ENCODE peak calls at places on chromosomes 11 and 22, in four cellular contexts. One of them, this sample, is unnamed.

GRCh38 chr11:124899376-124900145 is 1.9 kb upstream of the ROBO4 start:
- DNase-seq in heart left ventricle: no peak
- DNase-seq in colonic mucosa: no peak
- DNase-seq in RCC 7860: peak
- DNase-seq in this sample: no peak

GRCh38 chr11:78573271-78574035 is 1.2 kb downstream of the NARS2 start:
- DNase-seq in heart left ventricle: no peak
- DNase-seq in colonic mucosa: no peak
- DNase-seq in RCC 7860: no peak
- DNase-seq in this sample: no peak

GRCh38 chr22:42655693-42656092 is 6.5 kb upstream of the CYB5R3 start:
- DNase-seq in RCC 7860: no peak
- DNase-seq in heart left ventricle: no peak
- DNase-seq in colonic mucosa: no peak
- DNase-seq in this sample: no peak

GRCh38 chr22:46813816-46814597 is 51.6 kb downstream of the TBC1D22A start:
- DNase-seq in colonic mucosa: no peak
- DNase-seq in heart left ventricle: no peak
- DNase-seq in RCC 7860: peak
- DNase-seq in this sample: no peak

GRCh38 chr11:68340784-68341556 is 28.6 kb downstream of the LRP5 start:
- DNase-seq in heart left ventricle: no peak
- DNase-seq in RCC 7860: no peak
- DNase-seq in colonic mucosa: no peak
- DNase-seq in this sample: no peak

GRCh38 chr11:110125632-110126031 is 32.4 kb downstream of the ZC3H12C start:
- DNase-seq in heart left ventricle: no peak
- DNase-seq in RCC 7860: peak
- DNase-seq in colonic mucosa: no peak
- DNase-seq in this sample: peak

GRCh38 chr11:60970369-60970774 is 1.1 kb upstream of the CD6 start:
- DNase-seq in RCC 7860: no peak
- DNase-seq in colonic mucosa: peak
- DNase-seq in heart left ventricle: peak
- DNase-seq in this sample: peak

GRCh38 chr22:41320416-41321240 is 19.3 kb downstream of the ZC3H7B start:
- DNase-seq in RCC 7860: no peak
- DNase-seq in heart left ventricle: no peak
- DNase-seq in colonic mucosa: no peak
- DNase-seq in this sample: no peak

GRCh38 chr22:48316245-48316875 is 1511.3 kb downstream of the BRD1 start:
- DNase-seq in heart left ventricle: no peak
- DNase-seq in colonic mucosa: no peak
- DNase-seq in RCC 7860: no peak
- DNase-seq in this sample: no peak

GRCh38 chr11:73414977-73415492 is 38.8 kb downstream of the RELT start:
- DNase-seq in RCC 7860: no peak
- DNase-seq in heart left ventricle: no peak
- DNase-seq in colonic mucosa: no peak
- DNase-seq in this sample: no peak

GRCh38 chr11:65311197-65311631 is 3.5 kb upstream of the CDC42EP2 start:
- DNase-seq in RCC 7860: no peak
- DNase-seq in colonic mucosa: no peak
- DNase-seq in heart left ventricle: no peak
- DNase-seq in this sample: no peak

GRCh38 chr22:23142546-23143105 is 836 bp upstream of the RSPH14 start:
- DNase-seq in heart left ventricle: no peak
- DNase-seq in colonic mucosa: no peak
- DNase-seq in RCC 7860: no peak
- DNase-seq in this sample: no peak

GRCh38 chr11:122796128-122796717 is 42.1 kb upstream of the CRTAM start:
- DNase-seq in RCC 7860: peak
- DNase-seq in heart left ventricle: no peak
- DNase-seq in colonic mucosa: peak
- DNase-seq in this sample: no peak

GRCh38 chr11:130411223-130411622 is 17.2 kb downstream of the ADAMTS8 start:
- DNase-seq in heart left ventricle: peak
- DNase-seq in RCC 7860: no peak
- DNase-seq in colonic mucosa: no peak
- DNase-seq in this sample: no peak

GRCh38 chr11:114562166-114562916 is 2.7 kb upstream of the NXPE1 start:
- DNase-seq in RCC 7860: no peak
- DNase-seq in colonic mucosa: no peak
- DNase-seq in heart left ventricle: no peak
- DNase-seq in this sample: no peak

GRCh38 chr11:57069942-57070341 is 81.2 kb downstream of the OR5AK2 start:
- DNase-seq in RCC 7860: no peak
- DNase-seq in heart left ventricle: no peak
- DNase-seq in colonic mucosa: no peak
- DNase-seq in this sample: no peak

GRCh38 chr11:68302256-68303054 is 9.9 kb upstream of the LRP5 start:
- DNase-seq in RCC 7860: peak
- DNase-seq in heart left ventricle: no peak
- DNase-seq in colonic mucosa: peak
- DNase-seq in this sample: peak

GRCh38 chr22:37281646-37282384 is 493 bp upstream of the CYTH4 start:
- DNase-seq in heart left ventricle: peak
- DNase-seq in colonic mucosa: no peak
- DNase-seq in RCC 7860: peak
- DNase-seq in this sample: no peak

GRCh38 chr11:3014943-3015342 is 22.8 kb upstream of the NAP1L4 start:
- DNase-seq in RCC 7860: no peak
- DNase-seq in heart left ventricle: no peak
- DNase-seq in colonic mucosa: no peak
- DNase-seq in this sample: no peak

GRCh38 chr22:31616315-31616980 is 45.6 kb downstream of the PISD start:
- DNase-seq in colonic mucosa: no peak
- DNase-seq in heart left ventricle: peak
- DNase-seq in RCC 7860: no peak
- DNase-seq in this sample: no peak

GRCh38 chr11:76073716-76074115 is 132.6 kb downstream of the WNT11 start:
- DNase-seq in RCC 7860: no peak
- DNase-seq in colonic mucosa: no peak
- DNase-seq in heart left ventricle: no peak
- DNase-seq in this sample: no peak

GRCh38 chr11:93225642-93226041 is 27.9 kb upstream of the SLC36A4 start:
- DNase-seq in colonic mucosa: no peak
- DNase-seq in heart left ventricle: no peak
- DNase-seq in RCC 7860: no peak
- DNase-seq in this sample: no peak

GRCh38 chr11:112839051-112839450 is 122.2 kb upstream of the NCAM1 start:
- DNase-seq in colonic mucosa: no peak
- DNase-seq in RCC 7860: no peak
- DNase-seq in heart left ventricle: no peak
- DNase-seq in this sample: no peak

GRCh38 chr11:1139441-1140066 is 18.2 kb upstream of the MUC5AC start:
- DNase-seq in RCC 7860: no peak
- DNase-seq in colonic mucosa: peak
- DNase-seq in heart left ventricle: no peak
- DNase-seq in this sample: no peak

This sample was measured in HuH-7.5.